ENCODE peak calls at places on chromosomes 1 and 21, in five cellular contexts. L is effector memory CD4-positive, alpha-beta T cell; Y is neuronal stem cell; F is CD4-positive, alpha-beta memory T cell; P is heart left ventricle. O is an unnamed sample.

GRCh38 chr1:19169642-19170041 is 40.4 kb downstream of the UBR4 start:
- DNase-seq in L (no peak), Y (no peak), F (no peak), P (no peak), O (no peak)

GRCh38 chr21:46518983-46519583 is 60.4 kb downstream of the DIP2A start:
- DNase-seq in L (no peak), Y (no peak), F (no peak), P (no peak), O (no peak)

GRCh38 chr1:179142889-179143299 is 61.0 kb downstream of the TOR3A start:
- DNase-seq in L (no peak), Y (no peak), F (no peak), P (no peak), O (no peak)

GRCh38 chr1:211788626-211789025 is 41.9 kb downstream of the LPGAT1 start:
- DNase-seq in L (no peak), Y (no peak), F (no peak), P (no peak), O (no peak)

GRCh38 chr1:157652859-157653493 is 47.6 kb downstream of the FCRL3 start:
- DNase-seq in L (no peak), Y (no peak), F (no peak), P (no peak), O (no peak)

GRCh38 chr1:205298191-205298994 is 23.2 kb downstream of the NUAK2 start:
- DNase-seq in L (no peak), Y (no peak), F (no peak), P (no peak), O (no peak)

GRCh38 chr1:94526152-94526551 is 15.4 kb downstream of the F3 start:
- DNase-seq in L (no peak), Y (no peak), F (no peak), P (no peak), O (no peak)

GRCh38 chr1:150887018-150887417 is at the start of gene CTXND2:
- DNase-seq in L (no peak), Y (no peak), F (no peak), P (no peak), O (no peak)

GRCh38 chr1:29527314-29528004 is 291.1 kb downstream of the PTPRU start:
- DNase-seq in L (no peak), Y (no peak), F (no peak), P (no peak), O (no peak)

GRCh38 chr1:159248311-159248710 is 43.6 kb downstream of the ACKR1 start:
- DNase-seq in L (no peak), Y (no peak), F (no peak), P (no peak), O (no peak)

GRCh38 chr1:41418868-41419583 is 57.8 kb downstream of the FOXO6 start:
- DNase-seq in L (no peak), Y (no peak), F (no peak), P (peak; percentile 76), O (peak; percentile 88)

GRCh38 chr1:7586031-7586941 is 184.8 kb upstream of the VAMP3 start:
- DNase-seq in L (no peak), Y (no peak), F (no peak), P (no peak), O (no peak)

GRCh38 chr21:33948096-33948950 is 32.7 kb upstream of the ATP5PO start:
- DNase-seq in L (peak; percentile 79), Y (peak; percentile 78), F (peak; percentile 96), P (no peak), O (no peak)

GRCh38 chr1:32962248-32962896 is 2.2 kb downstream of the RNF19B start:
- DNase-seq in L (no peak), Y (no peak), F (peak; percentile 53), P (no peak), O (no peak)

GRCh38 chr1:185238447-185238846 is 78.6 kb downstream of the IVNS1ABP start:
- DNase-seq in L (no peak), Y (no peak), F (peak; percentile 39), P (no peak), O (no peak)

GRCh38 chr1:63663873-63664272 is 70.7 kb downstream of the PGM1 start:
- DNase-seq in L (no peak), Y (no peak), F (no peak), P (no peak), O (no peak)

GRCh38 chr1:154970631-154971340 is at the start of gene SHC1:
- DNase-seq in L (no peak), Y (peak; percentile 83), F (no peak), P (peak; percentile 95), O (peak; percentile 77)

GRCh38 chr1:203401151-203401550 is 50.2 kb upstream of the FMOD start:
- DNase-seq in L (no peak), Y (no peak), F (no peak), P (no peak), O (no peak)

GRCh38 chr1:38772953-38773352 is 86.6 kb downstream of the RRAGC start:
- DNase-seq in L (no peak), Y (no peak), F (no peak), P (no peak), O (no peak)

GRCh38 chr1:65442442-65442841 is 22.0 kb downstream of the LEPR start:
- DNase-seq in L (no peak), Y (no peak), F (no peak), P (no peak), O (no peak)

GRCh38 chr1:214791961-214792360 is 189.0 kb downstream of the CENPF start:
- DNase-seq in L (no peak), Y (no peak), F (no peak), P (no peak), O (no peak)

GRCh38 chr1:68232354-68233148 is at the start of gene WLS:
- DNase-seq in L (no peak), Y (no peak), F (no peak), P (peak; percentile 84), O (peak; percentile 40)

GRCh38 chr1:236862615-236863211 is 67.6 kb downstream of the MTR start:
- DNase-seq in L (no peak), Y (no peak), F (no peak), P (peak; percentile 22), O (no peak)

GRCh38 chr1:241411776-241412338 is 54.9 kb upstream of the RGS7 start:
- DNase-seq in L (no peak), Y (no peak), F (no peak), P (no peak), O (no peak)

GRCh38 chr1:205458777-205459566 is 3.1 kb upstream of the BLACAT1 start:
- DNase-seq in L (no peak), Y (no peak), F (peak; percentile 34), P (peak; percentile 32), O (no peak)

GRCh38 chr1:27106561-27107323 is 48.2 kb downstream of the SLC9A1 start:
- DNase-seq in L (no peak), Y (no peak), F (no peak), P (no peak), O (no peak)

GRCh38 chr1:91511386-91511785 is 10.7 kb downstream of the CDC7 start:
- DNase-seq in L (no peak), Y (no peak), F (peak; percentile 46), P (no peak), O (no peak)

GRCh38 chr1:94675373-94675772 is 133.8 kb upstream of the F3 start:
- DNase-seq in L (no peak), Y (no peak), F (no peak), P (no peak), O (no peak)

GRCh38 chr1:6263716-6264115 is 2.8 kb upstream of the GPR153 start:
- DNase-seq in L (no peak), Y (no peak), F (no peak), P (no peak), O (no peak)

GRCh38 chr1:243950166-243950565 is 100.1 kb upstream of the AKT3 start:
- DNase-seq in L (no peak), Y (no peak), F (no peak), P (no peak), O (no peak)

GRCh38 chr1:152141971-152142584 is 16.9 kb downstream of the RPTN start:
- DNase-seq in L (no peak), Y (peak; percentile 3), F (no peak), P (peak; percentile 24), O (peak; percentile 10)

GRCh38 chr1:64536217-64536835 is 66.4 kb downstream of the CACHD1 start:
- DNase-seq in L (no peak), Y (no peak), F (no peak), P (no peak), O (no peak)

GRCh38 chr1:34129630-34130029 is 35.4 kb downstream of the CSMD2 start:
- DNase-seq in L (no peak), Y (no peak), F (no peak), P (no peak), O (no peak)

GRCh38 chr1:117271959-117272358 is 61.2 kb upstream of the VTCN1 start:
- DNase-seq in L (no peak), Y (no peak), F (no peak), P (no peak), O (no peak)

GRCh38 chr1:32339363-32339978 is 3.4 kb upstream of the MARCKSL1 start:
- DNase-seq in L (no peak), Y (no peak), F (no peak), P (no peak), O (no peak)

GRCh38 chr1:67191668-67192520 is 25.6 kb downstream of the IL23R start:
- DNase-seq in L (no peak), Y (no peak), F (no peak), P (no peak), O (no peak)

GRCh38 chr1:67190410-67190809 is 24.2 kb downstream of the IL23R start:
- DNase-seq in L (no peak), Y (no peak), F (no peak), P (no peak), O (no peak)

GRCh38 chr1:67189953-67190352 is 23.7 kb downstream of the IL23R start:
- DNase-seq in L (no peak), Y (no peak), F (no peak), P (no peak), O (no peak)

GRCh38 chr1:67192902-67193301 is 26.6 kb downstream of the IL23R start:
- DNase-seq in L (no peak), Y (no peak), F (no peak), P (no peak), O (no peak)

DNA sequence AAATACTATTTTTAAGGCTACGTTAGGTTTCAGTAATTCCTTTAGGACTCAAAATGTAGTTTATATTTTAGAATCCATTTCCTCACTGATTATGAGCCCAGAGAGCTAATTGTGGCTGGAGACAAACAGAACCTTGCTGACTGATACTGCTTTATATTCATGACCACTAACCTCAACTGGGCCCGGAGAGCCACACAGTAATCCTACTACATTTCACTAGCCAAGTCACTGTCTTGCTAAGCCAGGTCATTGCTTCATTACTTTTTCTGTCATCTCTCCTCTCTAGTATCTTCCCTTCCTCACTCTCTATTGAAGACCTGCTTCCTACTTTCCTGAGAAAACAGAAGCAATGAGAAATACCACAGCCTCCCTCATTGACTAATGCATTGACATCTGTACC is 24.7 kb downstream of the IL23R start:
- DNase-seq in L (no peak), Y (no peak), F (no peak), P (no peak), O (no peak)
- H3K4me1 ChIP-seq in L (peaks cover 12% of the 10 kb centered on the region), Y (peaks cover 16% of the 10 kb centered on the region), F (peaks cover 49% of the 10 kb centered on the region), P (no peaks in the 10 kb centered on the region), O (no peaks in the 10 kb centered on the region)

GRCh38 chr1:42943728-42944127 is 14.9 kb downstream of the SLC2A1 start:
- DNase-seq in L (no peak), Y (no peak), F (no peak), P (no peak), O (no peak)
- H3K4me1 ChIP-seq in L (peaks cover 60% of the 10 kb centered on the region), Y (peaks cover 25% of the 10 kb centered on the region), F (peaks cover 94% of the 10 kb centered on the region), P (peaks cover 32% of the 10 kb centered on the region), O (peaks cover 69% of the 10 kb centered on the region)

GRCh38 chr1:113147073-113147625 is 74.2 kb downstream of the LRIG2 start:
- DNase-seq in L (no peak), Y (no peak), F (no peak), P (no peak), O (no peak)
- H3K4me1 ChIP-seq in L (peaks cover 18% of the 10 kb centered on the region), Y (no peaks in the 10 kb centered on the region), F (peaks cover 32% of the 10 kb centered on the region), P (no peaks in the 10 kb centered on the region), O (no peaks in the 10 kb centered on the region)

GRCh38 chr1:76501136-76501535 is 366.1 kb upstream of the ST6GALNAC5 start:
- DNase-seq in L (no peak), Y (peak; percentile 38), F (no peak), P (no peak), O (no peak)
- H3K4me1 ChIP-seq in L (no peaks in the 10 kb centered on the region), Y (peaks cover 24% of the 10 kb centered on the region), F (no peaks in the 10 kb centered on the region), P (no peaks in the 10 kb centered on the region), O (peaks cover 4% of the 10 kb centered on the region)

O was measured in thoracic aorta.